ENCODE peak calls at places on chromosomes 3 and 15, in five cellular contexts. S, D, A, G and R are unnamed samples.

GRCh38 chr15:78873796-78874761 is 1.4 kb downstream of the MORF4L1 start:
- DNase-seq in S (no peak), D (peak; percentile 37), A (peak; percentile 28), G (peak; percentile 35), R (peak; percentile 50)

GRCh38 chr3:15284121-15284889 is 48.1 kb downstream of the SH3BP5 start:
- DNase-seq in S (no peak), D (no peak), A (no peak), G (no peak), R (no peak)

GRCh38 chr15:61383421-61383820 is 154.3 kb upstream of the RORA start:
- DNase-seq in S (no peak), D (no peak), A (no peak), G (no peak), R (peak; percentile 48)

GRCh38 chr15:69666441-69666882 is 213.8 kb downstream of the RPLP1 start:
- DNase-seq in S (no peak), D (peak; percentile 82), A (no peak), G (no peak), R (no peak)

GRCh38 chr3:166837535-166837934 is 542.6 kb downstream of the ZBBX start:
- DNase-seq in S (no peak), D (peak; percentile 18), A (no peak), G (no peak), R (peak; percentile 40)

GRCh38 chr3:170301404-170301803 is 56.1 kb upstream of the SKIL start:
- DNase-seq in S (no peak), D (no peak), A (no peak), G (no peak), R (no peak)

GRCh38 chr15:93603550-93603949 is 514.5 kb upstream of the RGMA start:
- DNase-seq in S (no peak), D (no peak), A (no peak), G (no peak), R (no peak)

GRCh38 chr3:30658328-30659052 is 52.1 kb downstream of the TGFBR2 start:
- DNase-seq in S (no peak), D (peak; percentile 68), A (peak; percentile 30), G (no peak), R (peak; percentile 83)

GRCh38 chr3:170357920-170358854 is 672 bp downstream of the SKIL start:
- DNase-seq in S (peak; percentile 96), D (peak; percentile 84), A (peak; percentile 72), G (peak; percentile 83), R (peak; percentile 74)

GRCh38 chr3:112007641-112008040 is 8.9 kb downstream of the TAGLN3 start:
- DNase-seq in S (no peak), D (no peak), A (no peak), G (no peak), R (no peak)

GRCh38 chr3:53940651-53941050 is 49.0 kb upstream of the SELENOK start:
- DNase-seq in S (no peak), D (no peak), A (no peak), G (no peak), R (no peak)

GRCh38 chr3:188390347-188390718 is 236.4 kb downstream of the LPP start:
- DNase-seq in S (no peak), D (no peak), A (no peak), G (no peak), R (no peak)

GRCh38 chr3:29521751-29522150 is 240.9 kb downstream of the RBMS3 start:
- DNase-seq in S (no peak), D (no peak), A (no peak), G (no peak), R (no peak)

GRCh38 chr3:178083906-178084823 is 452.1 kb upstream of the KCNMB2 start:
- DNase-seq in S (no peak), D (no peak), A (no peak), G (no peak), R (no peak)

GRCh38 chr15:46703871-46704637 is 1013.3 kb upstream of the SEMA6D start:
- DNase-seq in S (no peak), D (peak; percentile 79), A (no peak), G (no peak), R (no peak)

GRCh38 chr3:164845739-164846138 is 232.6 kb downstream of the SI start:
- DNase-seq in S (no peak), D (no peak), A (no peak), G (no peak), R (peak; percentile 38)

GRCh38 chr15:68310811-68311463 is 33.4 kb downstream of the FEM1B start:
- DNase-seq in S (peak; percentile 46), D (no peak), A (no peak), G (no peak), R (no peak)

GRCh38 chr3:111292117-111292516 is 220.5 kb downstream of the NECTIN3 start:
- DNase-seq in S (no peak), D (no peak), A (no peak), G (no peak), R (no peak)

GRCh38 chr15:52668133-52668532 is 11.1 kb downstream of the ATOSA start:
- DNase-seq in S (no peak), D (no peak), A (no peak), G (no peak), R (no peak)

GRCh38 chr15:59522988-59523461 is 85.0 kb downstream of the FAM81A start:
- DNase-seq in S (no peak), D (no peak), A (peak; percentile 3), G (no peak), R (no peak)

GRCh38 chr3:122774564-122774963 is 19.1 kb downstream of the HSPBAP1 start:
- DNase-seq in S (no peak), D (no peak), A (no peak), G (no peak), R (peak; percentile 72)

GRCh38 chr15:47484997-47485396 is 232.3 kb upstream of the SEMA6D start:
- DNase-seq in S (no peak), D (no peak), A (no peak), G (no peak), R (peak; percentile 31)

GRCh38 chr3:177431525-177432255 is 234.4 kb upstream of the TBL1XR1 start:
- DNase-seq in S (no peak), D (no peak), A (no peak), G (no peak), R (no peak)

GRCh38 chr15:63381301-63382192 is at the start of gene CA12:
- DNase-seq in S (peak; percentile 87), D (no peak), A (no peak), G (peak; percentile 73), R (peak; percentile 49)

GRCh38 chr3:97670952-97671351 is 93.6 kb upstream of the ARL6 start:
- DNase-seq in S (no peak), D (no peak), A (no peak), G (no peak), R (no peak)

GRCh38 chr15:23483821-23484299 is 36.8 kb upstream of the GOLGA6L2 start:
- DNase-seq in S (no peak), D (no peak), A (no peak), G (no peak), R (no peak)

GRCh38 chr15:58852347-58852746 is 81.1 kb downstream of the SLTM start:
- DNase-seq in S (no peak), D (no peak), A (no peak), G (no peak), R (peak; percentile 48)